ENCODE peak calls at places on chromosomes 12 and 14, in six cellular contexts. G is A549; P is T-helper 2 cell; Q is nephron progenitor cell; Y is NCI-H510A; M is stimulated activated CD4-positive, alpha-beta T cell treated with anti-CD3 and anti-CD28 coated beads, Interleukin-15, amount 100 ng/mL, for 1 hour. C is an unnamed sample.

GRCh38 chr12:81518638-81519037 is 240.5 kb downstream of the PPFIA2 start:
- DNase-seq in G (no peak), P (no peak), Q (no peak), Y (no peak), M (no peak), C (no peak)

GRCh38 chr12:89782807-89783206 is 74.2 kb upstream of the ATP2B1 start:
- DNase-seq in G (no peak), P (no peak), Q (no peak), Y (no peak), M (no peak), C (no peak)

GRCh38 chr14:45140661-45141187 is 5.0 kb downstream of the FANCM start:
- DNase-seq in G (no peak), P (no peak), Q (no peak), Y (no peak), M (no peak), C (no peak)

GRCh38 chr14:100875861-100876590 is 27.5 kb downstream of the RTL1 start:
- DNase-seq in G (no peak), P (no peak), Q (no peak), Y (no peak), M (no peak), C (no peak)

GRCh38 chr14:72830786-72831583 is 62.9 kb downstream of the DPF3 start:
- DNase-seq in G (no peak), P (no peak), Q (peak; percentile 21), Y (no peak), M (no peak), C (no peak)

GRCh38 chr14:34676516-34677211 is 37.7 kb downstream of the CFL2 start:
- DNase-seq in G (no peak), P (no peak), Q (no peak), Y (no peak), M (no peak), C (no peak)

GRCh38 chr12:121753844-121754264 is 39.6 kb downstream of the RHOF start:
- DNase-seq in G (no peak), P (no peak), Q (no peak), Y (no peak), M (no peak), C (no peak)

GRCh38 chr14:76974365-76974764 is 54.1 kb downstream of the IRF2BPL start:
- DNase-seq in G (no peak), P (no peak), Q (no peak), Y (no peak), M (no peak), C (no peak)

GRCh38 chr12:85138833-85139232 is 102.7 kb downstream of the LRRIQ1 start:
- DNase-seq in G (no peak), P (no peak), Q (no peak), Y (no peak), M (no peak), C (no peak)

GRCh38 chr14:74019743-74020142 is 594 bp downstream of the BBOF1 start:
- DNase-seq in G (peak; percentile 16), P (no peak), Q (no peak), Y (no peak), M (no peak), C (no peak)

GRCh38 chr12:23944067-23944466 is 5.4 kb downstream of the SOX5 start:
- DNase-seq in G (no peak), P (no peak), Q (peak; percentile 15), Y (no peak), M (no peak), C (no peak)

GRCh38 chr12:81245918-81246611 is 168.2 kb downstream of the ACSS3 start:
- DNase-seq in G (no peak), P (no peak), Q (no peak), Y (peak; percentile 68), M (no peak), C (no peak)

GRCh38 chr12:11202811-11203210 is 16.1 kb upstream of the TAS2R42 start:
- DNase-seq in G (no peak), P (no peak), Q (no peak), Y (no peak), M (no peak), C (no peak)

GRCh38 chr12:41663487-41664258 is 475.6 kb downstream of the PDZRN4 start:
- DNase-seq in G (peak; percentile 18), P (no peak), Q (no peak), Y (no peak), M (no peak), C (no peak)

GRCh38 chr14:37587881-37588666 is 7.0 kb downstream of the FOXA1 start:
- DNase-seq in G (no peak), P (no peak), Q (peak; percentile 58), Y (no peak), M (no peak), C (no peak)

GRCh38 chr14:72610831-72611200 is 283.1 kb downstream of the DPF3 start:
- DNase-seq in G (no peak), P (no peak), Q (no peak), Y (no peak), M (no peak), C (no peak)

GRCh38 chr12:25052191-25053020 is 103.5 kb upstream of the BCAT1 start:
- DNase-seq in G (no peak), P (no peak), Q (no peak), Y (no peak), M (peak; percentile 32), C (no peak)

GRCh38 chr12:124762791-124763593 is 100.7 kb downstream of the SCARB1 start:
- DNase-seq in G (no peak), P (no peak), Q (no peak), Y (no peak), M (no peak), C (no peak)

GRCh38 chr12:54341901-54342300 is 17.0 kb downstream of the COPZ1 start:
- DNase-seq in G (no peak), P (no peak), Q (no peak), Y (no peak), M (no peak), C (no peak)

GRCh38 chr12:59389968-59390576 is 205.8 kb upstream of the SLC16A7 start:
- DNase-seq in G (no peak), P (no peak), Q (no peak), Y (no peak), M (no peak), C (no peak)

GRCh38 chr12:111121840-111122239 is 201.5 kb upstream of the MYL2 start:
- DNase-seq in G (no peak), P (no peak), Q (no peak), Y (no peak), M (no peak), C (no peak)

GRCh38 chr14:96279564-96279963 is 23.6 kb downstream of the BDKRB1 start:
- DNase-seq in G (no peak), P (no peak), Q (no peak), Y (no peak), M (no peak), C (no peak)

GRCh38 chr12:66500841-66501240 is 178.0 kb downstream of the GRIP1 start:
- DNase-seq in G (no peak), P (no peak), Q (no peak), Y (no peak), M (no peak), C (no peak)

GRCh38 chr14:72644038-72644437 is 249.9 kb downstream of the DPF3 start:
- DNase-seq in G (no peak), P (no peak), Q (no peak), Y (no peak), M (no peak), C (no peak)

GRCh38 chr14:57737598-57737997 is 128.3 kb downstream of the SLC35F4 start:
- DNase-seq in G (no peak), P (no peak), Q (no peak), Y (no peak), M (no peak), C (no peak)

GRCh38 chr12:70645494-70646317 is 8.5 kb upstream of the PTPRB start:
- DNase-seq in G (peak; percentile 60), P (no peak), Q (no peak), Y (no peak), M (no peak), C (no peak)

GRCh38 chr12:53602176-53602942 is 23.8 kb downstream of the ATF7 start:
- DNase-seq in G (no peak), P (no peak), Q (no peak), Y (no peak), M (no peak), C (no peak)

GRCh38 chr14:62957562-62957961 is 87.7 kb downstream of the KCNH5 start:
- DNase-seq in G (no peak), P (no peak), Q (no peak), Y (no peak), M (no peak), C (no peak)

GRCh38 chr14:69318901-69319475 is 59.0 kb downstream of the GALNT16 start:
- DNase-seq in G (no peak), P (no peak), Q (no peak), Y (no peak), M (no peak), C (no peak)

GRCh38 chr12:2531371-2531770 is 263.4 kb upstream of the FKBP4 start:
- DNase-seq in G (no peak), P (no peak), Q (no peak), Y (no peak), M (no peak), C (no peak)

GRCh38 chr12:93191956-93192355 is 185.8 kb upstream of the NUDT4 start:
- DNase-seq in G (no peak), P (no peak), Q (no peak), Y (no peak), M (no peak), C (no peak)